ENCODE peak calls at places on chromosomes 4 and X, in six cellular contexts. One of them, this sample, is unnamed.

GRCh38 chrX:38166478-38167083 is 54.1 kb downstream of the SRPX start:
- DNase-seq in PC-3: peak; percentile 65
- DNase-seq in tibial nerve: peak; percentile 54
- DNase-seq in effector memory CD4-positive, alpha-beta T cell: no peak
- DNase-seq in fibroblast of lung: peak; percentile 42
- DNase-seq in suprapubic skin: no peak
- DNase-seq in this sample: no peak

GRCh38 chr4:41657561-41657960 is 91.0 kb downstream of the PHOX2B start:
- DNase-seq in PC-3: peak; percentile 33
- DNase-seq in tibial nerve: no peak
- DNase-seq in effector memory CD4-positive, alpha-beta T cell: no peak
- DNase-seq in fibroblast of lung: peak; percentile 29
- DNase-seq in suprapubic skin: no peak
- DNase-seq in this sample: no peak

GRCh38 chr4:118034061-118034785 is at the start of gene NDST3:
- DNase-seq in PC-3: peak; percentile 66
- DNase-seq in tibial nerve: peak; percentile 22
- DNase-seq in effector memory CD4-positive, alpha-beta T cell: no peak
- DNase-seq in fibroblast of lung: peak; percentile 65
- DNase-seq in suprapubic skin: no peak
- DNase-seq in this sample: no peak

GRCh38 chr4:142558851-142559250 is 287.2 kb downstream of the INPP4B start:
- DNase-seq in PC-3: no peak
- DNase-seq in tibial nerve: no peak
- DNase-seq in effector memory CD4-positive, alpha-beta T cell: no peak
- DNase-seq in fibroblast of lung: peak; percentile 11
- DNase-seq in suprapubic skin: no peak
- DNase-seq in this sample: no peak

GRCh38 chr4:104859601-104860000 is 287.1 kb upstream of the TET2 start:
- DNase-seq in PC-3: no peak
- DNase-seq in tibial nerve: no peak
- DNase-seq in effector memory CD4-positive, alpha-beta T cell: no peak
- DNase-seq in fibroblast of lung: peak; percentile 3
- DNase-seq in suprapubic skin: no peak
- DNase-seq in this sample: no peak

GRCh38 chrX:49166914-49167739 is 4.6 kb downstream of the MAGIX start:
- DNase-seq in PC-3: peak; percentile 61
- DNase-seq in tibial nerve: peak; percentile 47
- DNase-seq in effector memory CD4-positive, alpha-beta T cell: peak; percentile 69
- DNase-seq in fibroblast of lung: peak; percentile 85
- DNase-seq in suprapubic skin: peak; percentile 83
- DNase-seq in this sample: no peak

GRCh38 chr4:122827899-122828601 is 1.4 kb downstream of the FGF2 start:
- DNase-seq in PC-3: peak; percentile 70
- DNase-seq in tibial nerve: peak; percentile 38
- DNase-seq in effector memory CD4-positive, alpha-beta T cell: no peak
- DNase-seq in fibroblast of lung: peak; percentile 74
- DNase-seq in suprapubic skin: peak; percentile 68
- DNase-seq in this sample: no peak

GRCh38 chr4:109672173-109672572 is 31.1 kb downstream of the CASP6 start:
- DNase-seq in PC-3: no peak
- DNase-seq in tibial nerve: no peak
- DNase-seq in effector memory CD4-positive, alpha-beta T cell: no peak
- DNase-seq in fibroblast of lung: no peak
- DNase-seq in suprapubic skin: no peak
- DNase-seq in this sample: no peak

GRCh38 chrX:145818522-145819075 is 970 bp downstream of the SLITRK2 start:
- DNase-seq in PC-3: no peak
- DNase-seq in tibial nerve: no peak
- DNase-seq in effector memory CD4-positive, alpha-beta T cell: no peak
- DNase-seq in fibroblast of lung: peak; percentile 23
- DNase-seq in suprapubic skin: no peak
- DNase-seq in this sample: no peak

GRCh38 chrX:85914431-85914830 is 132.9 kb downstream of the CHM start:
- DNase-seq in PC-3: no peak
- DNase-seq in tibial nerve: no peak
- DNase-seq in effector memory CD4-positive, alpha-beta T cell: no peak
- DNase-seq in fibroblast of lung: no peak
- DNase-seq in suprapubic skin: no peak
- DNase-seq in this sample: no peak

GRCh38 chrX:12497832-12498591 is 293.2 kb upstream of the PRPS2 start:
- DNase-seq in PC-3: peak; percentile 46
- DNase-seq in tibial nerve: no peak
- DNase-seq in effector memory CD4-positive, alpha-beta T cell: no peak
- DNase-seq in fibroblast of lung: no peak
- DNase-seq in suprapubic skin: no peak
- DNase-seq in this sample: no peak

DNA sequence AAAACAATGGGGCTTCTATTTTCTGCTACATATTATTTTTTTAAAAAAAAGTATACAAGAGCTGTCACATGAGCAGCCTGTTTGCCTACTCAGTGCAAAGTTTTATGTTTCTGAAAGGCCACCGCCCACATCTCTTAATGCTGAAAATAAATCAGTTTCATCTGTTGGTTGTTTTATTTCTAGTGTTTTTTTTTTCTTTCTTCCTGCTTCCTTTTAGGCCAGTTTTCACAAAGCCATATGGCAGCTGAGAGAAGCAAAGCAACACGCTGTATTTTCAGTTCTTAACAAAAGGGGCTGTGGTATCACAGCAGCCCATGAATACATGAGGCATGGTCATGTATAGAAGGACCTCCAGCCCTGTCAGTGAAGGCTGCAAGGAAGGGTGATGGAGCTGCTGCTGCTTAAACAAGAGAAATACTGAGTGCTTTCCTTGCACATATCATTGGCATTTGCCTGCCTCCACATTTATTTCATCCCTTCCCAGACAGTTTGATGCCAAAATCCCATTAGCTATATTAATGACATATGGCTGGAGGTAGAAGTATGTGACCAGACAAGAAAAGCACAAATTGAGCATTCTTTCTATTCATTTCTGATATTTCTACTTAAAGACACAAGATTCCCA is 172.5 kb downstream of the PCDH18 start:
- DNase-seq in PC-3: no peak
- DNase-seq in tibial nerve: no peak
- DNase-seq in effector memory CD4-positive, alpha-beta T cell: no peak
- DNase-seq in fibroblast of lung: peak; percentile 56
- DNase-seq in suprapubic skin: no peak
- DNase-seq in this sample: no peak
- H3K27ac ChIP-seq in PC-3: no peak overlapping the region
- H3K27ac ChIP-seq in tibial nerve: no peak overlapping the region
- H3K27ac ChIP-seq in effector memory CD4-positive, alpha-beta T cell: no peak overlapping the region
- H3K27ac ChIP-seq in fibroblast of lung: no peak overlapping the region
- H3K27ac ChIP-seq in suprapubic skin: no peak overlapping the region
- H3K27ac ChIP-seq in this sample: no peak overlapping the region

DNA sequence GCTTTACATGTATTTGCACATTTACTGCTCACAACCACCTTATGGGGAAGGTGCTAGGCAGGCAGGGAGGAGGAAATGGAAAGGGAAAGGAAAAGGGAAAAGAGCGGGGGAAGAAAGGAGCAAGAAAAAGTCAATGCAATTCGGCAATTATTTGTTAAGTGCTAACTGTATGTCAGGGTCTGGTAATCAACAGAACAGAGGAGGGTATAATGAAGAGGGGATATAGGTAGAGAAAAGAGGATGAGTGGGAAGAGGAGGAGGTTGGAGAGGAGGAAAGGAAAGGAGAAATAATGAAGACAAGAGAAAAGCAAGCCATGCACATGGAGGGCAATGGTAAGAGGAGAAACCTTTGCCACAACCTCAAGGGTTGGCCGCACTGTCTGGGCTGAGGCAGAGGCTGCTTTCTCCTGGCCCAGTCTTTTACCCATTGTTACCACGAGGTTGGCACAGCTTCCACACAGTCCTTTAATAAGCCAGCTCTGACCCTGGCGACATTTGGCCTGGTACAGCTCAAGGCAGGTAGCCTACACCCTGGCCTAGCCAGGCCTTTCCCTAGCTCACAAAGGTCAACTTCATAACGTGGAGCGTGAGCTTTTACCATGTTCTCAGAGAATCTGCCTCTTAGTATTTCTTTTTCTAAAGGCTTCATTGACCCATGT is 836 bp downstream of the BTK start:
- DNase-seq in PC-3: no peak
- DNase-seq in tibial nerve: no peak
- DNase-seq in effector memory CD4-positive, alpha-beta T cell: no peak
- DNase-seq in fibroblast of lung: no peak
- DNase-seq in suprapubic skin: no peak
- DNase-seq in this sample: no peak
- H3K4me3 ChIP-seq in PC-3: no peak overlapping the region
- H3K4me3 ChIP-seq in tibial nerve: no peak overlapping the region
- H3K4me3 ChIP-seq in effector memory CD4-positive, alpha-beta T cell: no peak overlapping the region
- H3K4me3 ChIP-seq in fibroblast of lung: no peak overlapping the region
- H3K4me3 ChIP-seq in suprapubic skin: no peak overlapping the region
- H3K4me3 ChIP-seq in this sample: peak overlapping the region; percentile 32

GRCh38 chr4:185805979-185806378 is 6.0 kb downstream of the SORBS2 start:
- DNase-seq in PC-3: no peak
- DNase-seq in tibial nerve: no peak
- DNase-seq in effector memory CD4-positive, alpha-beta T cell: no peak
- DNase-seq in fibroblast of lung: no peak
- DNase-seq in suprapubic skin: no peak
- DNase-seq in this sample: no peak
- H3K27ac ChIP-seq in PC-3: no peak overlapping the region
- H3K27ac ChIP-seq in tibial nerve: no peak overlapping the region
- H3K27ac ChIP-seq in effector memory CD4-positive, alpha-beta T cell: no peak overlapping the region
- H3K27ac ChIP-seq in fibroblast of lung: no peak overlapping the region
- H3K27ac ChIP-seq in suprapubic skin: no peak overlapping the region
- H3K27ac ChIP-seq in this sample: no peak overlapping the region

DNA sequence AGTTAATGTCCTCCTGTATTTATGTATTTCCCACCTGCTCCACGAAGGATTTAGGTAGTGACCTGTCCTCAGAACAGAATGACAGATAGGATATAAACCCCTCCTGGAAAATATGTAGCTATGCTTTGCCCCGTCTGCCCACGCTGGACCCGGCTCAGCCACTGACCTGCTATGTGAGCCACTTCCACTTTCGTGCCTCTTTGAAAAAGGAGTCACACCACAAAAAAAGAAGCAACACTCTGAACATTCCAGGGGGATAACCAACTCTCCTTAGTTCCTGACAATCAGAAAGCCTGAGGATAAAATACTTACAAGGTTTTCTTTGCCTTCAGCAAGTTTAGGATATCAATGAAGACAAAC is 11.1 kb downstream of the ACSL1 start:
- DNase-seq in PC-3: no peak
- DNase-seq in tibial nerve: no peak
- DNase-seq in effector memory CD4-positive, alpha-beta T cell: no peak
- DNase-seq in fibroblast of lung: no peak
- DNase-seq in suprapubic skin: no peak
- DNase-seq in this sample: no peak
- H3K4me3 ChIP-seq in PC-3: peak overlapping the region; percentile 54
- H3K4me3 ChIP-seq in tibial nerve: no peak overlapping the region
- H3K4me3 ChIP-seq in effector memory CD4-positive, alpha-beta T cell: no peak overlapping the region
- H3K4me3 ChIP-seq in fibroblast of lung: no peak overlapping the region
- H3K4me3 ChIP-seq in suprapubic skin: peak overlapping the region; percentile 18
- H3K4me3 ChIP-seq in this sample: no peak overlapping the region

DNA sequence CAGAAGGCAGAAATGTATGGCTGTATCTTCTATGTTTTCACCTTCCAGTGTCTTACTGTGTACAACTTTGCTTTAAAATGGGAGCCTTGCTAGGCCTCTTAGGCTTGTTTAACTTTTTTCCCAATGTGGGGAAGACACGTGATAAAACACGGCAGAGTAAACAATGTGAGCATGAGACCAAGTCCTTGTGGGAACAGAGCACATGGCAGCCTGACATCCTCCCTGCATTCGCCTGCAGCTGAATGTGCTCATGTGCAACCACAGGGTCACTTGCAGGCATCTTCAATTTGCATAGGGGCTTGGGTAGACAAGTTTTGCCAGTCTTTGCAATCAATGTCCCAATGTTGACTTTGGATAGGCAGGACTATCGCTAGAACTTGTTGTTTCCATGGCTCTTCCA is 91.8 kb downstream of the CCNG2 start:
- DNase-seq in PC-3: no peak
- DNase-seq in tibial nerve: no peak
- DNase-seq in effector memory CD4-positive, alpha-beta T cell: no peak
- DNase-seq in fibroblast of lung: no peak
- DNase-seq in suprapubic skin: no peak
- DNase-seq in this sample: no peak
- H3K27ac ChIP-seq in PC-3: no peak overlapping the region
- H3K27ac ChIP-seq in tibial nerve: no peak overlapping the region
- H3K27ac ChIP-seq in effector memory CD4-positive, alpha-beta T cell: no peak overlapping the region
- H3K27ac ChIP-seq in fibroblast of lung: no peak overlapping the region
- H3K27ac ChIP-seq in suprapubic skin: no peak overlapping the region
- H3K27ac ChIP-seq in this sample: no peak overlapping the region

DNA sequence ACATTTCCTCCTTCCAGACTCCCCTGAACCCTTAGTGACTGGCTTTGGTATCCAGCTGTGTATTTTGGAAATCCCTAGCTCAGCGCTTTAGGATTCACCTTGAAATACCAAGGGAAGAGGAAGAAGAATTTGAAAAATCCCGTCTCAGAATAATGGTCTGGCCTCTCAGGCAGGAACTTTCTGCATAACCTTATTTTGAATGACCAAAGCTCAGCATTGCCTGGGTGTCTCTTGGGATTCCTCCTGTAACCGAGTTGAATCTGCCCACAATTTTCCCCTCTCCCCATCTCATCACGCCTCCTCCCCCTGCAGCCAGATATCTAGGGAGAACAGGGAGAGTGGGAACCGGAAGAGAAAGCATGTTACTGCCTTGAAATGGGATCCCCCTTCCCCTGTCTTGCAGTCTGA is 116.2 kb downstream of the SMIM20 start:
- DNase-seq in PC-3: no peak
- DNase-seq in tibial nerve: no peak
- DNase-seq in effector memory CD4-positive, alpha-beta T cell: no peak
- DNase-seq in fibroblast of lung: no peak
- DNase-seq in suprapubic skin: no peak
- DNase-seq in this sample: no peak
- H3K4me3 ChIP-seq in PC-3: no peak overlapping the region
- H3K4me3 ChIP-seq in tibial nerve: no peak overlapping the region
- H3K4me3 ChIP-seq in effector memory CD4-positive, alpha-beta T cell: no peak overlapping the region
- H3K4me3 ChIP-seq in fibroblast of lung: no peak overlapping the region
- H3K4me3 ChIP-seq in suprapubic skin: no peak overlapping the region
- H3K4me3 ChIP-seq in this sample: no peak overlapping the region

DNA sequence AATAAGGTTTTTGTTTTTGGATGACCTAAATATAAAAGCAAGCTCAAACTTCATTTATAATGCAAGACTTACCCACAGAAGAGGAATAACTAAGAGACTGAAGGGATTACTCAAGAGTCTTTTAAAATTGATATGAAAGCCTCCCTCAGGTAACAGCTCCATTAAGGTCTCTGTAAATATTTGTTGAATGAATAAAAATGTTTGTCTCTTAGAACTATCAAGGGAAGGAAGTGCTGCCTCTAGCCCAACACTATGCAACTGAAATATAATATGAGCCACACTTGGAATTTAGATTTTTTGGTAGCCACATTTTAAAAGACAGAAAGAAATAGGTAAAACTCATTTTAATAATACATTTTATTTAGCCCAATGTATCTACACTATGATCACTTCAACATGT is 127.8 kb downstream of the SH3RF1 start:
- DNase-seq in PC-3: peak; percentile 37
- DNase-seq in tibial nerve: no peak
- DNase-seq in effector memory CD4-positive, alpha-beta T cell: no peak
- DNase-seq in fibroblast of lung: no peak
- DNase-seq in suprapubic skin: no peak
- DNase-seq in this sample: no peak
- H3K27ac ChIP-seq in PC-3: no peak overlapping the region
- H3K27ac ChIP-seq in tibial nerve: no peak overlapping the region
- H3K27ac ChIP-seq in effector memory CD4-positive, alpha-beta T cell: no peak overlapping the region
- H3K27ac ChIP-seq in fibroblast of lung: no peak overlapping the region
- H3K27ac ChIP-seq in suprapubic skin: no peak overlapping the region
- H3K27ac ChIP-seq in this sample: no peak overlapping the region

This sample was measured in esophagus squamous epithelium.